ENCODE peak calls at places on chromosomes 3 and 15, in six cellular contexts. One of them, this sample, is unnamed.

GRCh38 chr15:85831415-85832113 is 36.8 kb upstream of the KLHL25 start:
- DNase-seq in IMR-90: peak; percentile 48
- DNase-seq in neuronal stem cell: peak; percentile 49
- DNase-seq in H9: peak; percentile 67
- DNase-seq in mesenchymal stem cell: peak; percentile 56
- DNase-seq in trophoblast cell: peak; percentile 55
- DNase-seq in this sample: peak; percentile 71

GRCh38 chr15:63539517-63539916 is 35.1 kb downstream of the USP3 start:
- DNase-seq in IMR-90: no peak
- DNase-seq in neuronal stem cell: no peak
- DNase-seq in H9: no peak
- DNase-seq in mesenchymal stem cell: no peak
- DNase-seq in trophoblast cell: no peak
- DNase-seq in this sample: no peak

GRCh38 chr15:100340721-100341661 is 784 bp downstream of the ADAMTS17 start:
- DNase-seq in IMR-90: no peak
- DNase-seq in neuronal stem cell: no peak
- DNase-seq in H9: no peak
- DNase-seq in mesenchymal stem cell: no peak
- DNase-seq in trophoblast cell: no peak
- DNase-seq in this sample: no peak

GRCh38 chr3:15098503-15099363 is at the start of gene RBSN:
- DNase-seq in IMR-90: peak; percentile 92
- DNase-seq in neuronal stem cell: peak; percentile 91
- DNase-seq in H9: peak; percentile 96
- DNase-seq in mesenchymal stem cell: peak; percentile 96
- DNase-seq in trophoblast cell: peak; percentile 98
- DNase-seq in this sample: peak; percentile 92

GRCh38 chr15:90873998-90874605 is 5.7 kb downstream of the FURIN start:
- DNase-seq in IMR-90: no peak
- DNase-seq in neuronal stem cell: no peak
- DNase-seq in H9: peak; percentile 62
- DNase-seq in mesenchymal stem cell: peak; percentile 33
- DNase-seq in trophoblast cell: no peak
- DNase-seq in this sample: peak; percentile 71

GRCh38 chr3:12268050-12268449 is 20.8 kb upstream of the PPARG start:
- DNase-seq in IMR-90: no peak
- DNase-seq in neuronal stem cell: no peak
- DNase-seq in H9: no peak
- DNase-seq in mesenchymal stem cell: peak; percentile 62
- DNase-seq in trophoblast cell: no peak
- DNase-seq in this sample: no peak

GRCh38 chr3:185807455-185808068 is 17.3 kb downstream of the IGF2BP2 start:
- DNase-seq in IMR-90: peak; percentile 94
- DNase-seq in neuronal stem cell: no peak
- DNase-seq in H9: peak; percentile 82
- DNase-seq in mesenchymal stem cell: peak; percentile 79
- DNase-seq in trophoblast cell: no peak
- DNase-seq in this sample: no peak

GRCh38 chr3:173747427-173747826 is 349.9 kb downstream of the NLGN1 start:
- DNase-seq in IMR-90: peak; percentile 34
- DNase-seq in neuronal stem cell: no peak
- DNase-seq in H9: no peak
- DNase-seq in mesenchymal stem cell: no peak
- DNase-seq in trophoblast cell: peak; percentile 63
- DNase-seq in this sample: no peak

GRCh38 chr15:68666120-68666811 is 87.5 kb downstream of the CORO2B start:
- DNase-seq in IMR-90: no peak
- DNase-seq in neuronal stem cell: no peak
- DNase-seq in H9: peak; percentile 56
- DNase-seq in mesenchymal stem cell: no peak
- DNase-seq in trophoblast cell: no peak
- DNase-seq in this sample: peak; percentile 55

GRCh38 chr15:62742409-62743171 is 300.0 kb upstream of the TPM1 start:
- DNase-seq in IMR-90: peak; percentile 90
- DNase-seq in neuronal stem cell: peak; percentile 67
- DNase-seq in H9: peak; percentile 53
- DNase-seq in mesenchymal stem cell: peak; percentile 89
- DNase-seq in trophoblast cell: peak; percentile 81
- DNase-seq in this sample: no peak

GRCh38 chr15:72178976-72179585 is 18.5 kb downstream of the GRAMD2A start:
- DNase-seq in IMR-90: no peak
- DNase-seq in neuronal stem cell: no peak
- DNase-seq in H9: peak; percentile 27
- DNase-seq in mesenchymal stem cell: no peak
- DNase-seq in trophoblast cell: peak; percentile 49
- DNase-seq in this sample: no peak

GRCh38 chr15:72182244-72182643 is 15.3 kb downstream of the GRAMD2A start:
- DNase-seq in IMR-90: no peak
- DNase-seq in neuronal stem cell: no peak
- DNase-seq in H9: no peak
- DNase-seq in mesenchymal stem cell: no peak
- DNase-seq in trophoblast cell: no peak
- DNase-seq in this sample: no peak

GRCh38 chr15:72182673-72183072 is 14.9 kb downstream of the GRAMD2A start:
- DNase-seq in IMR-90: no peak
- DNase-seq in neuronal stem cell: no peak
- DNase-seq in H9: no peak
- DNase-seq in mesenchymal stem cell: no peak
- DNase-seq in trophoblast cell: peak; percentile 93
- DNase-seq in this sample: no peak

GRCh38 chr15:72180771-72181324 is 16.7 kb downstream of the GRAMD2A start:
- DNase-seq in IMR-90: no peak
- DNase-seq in neuronal stem cell: no peak
- DNase-seq in H9: no peak
- DNase-seq in mesenchymal stem cell: no peak
- DNase-seq in trophoblast cell: no peak
- DNase-seq in this sample: no peak

GRCh38 chr15:72179950-72180581 is 17.5 kb downstream of the GRAMD2A start:
- DNase-seq in IMR-90: no peak
- DNase-seq in neuronal stem cell: no peak
- DNase-seq in H9: peak; percentile 60
- DNase-seq in mesenchymal stem cell: peak; percentile 59
- DNase-seq in trophoblast cell: no peak
- DNase-seq in this sample: no peak
- H4K91ac ChIP-seq in IMR-90: no peak overlapping the region
- H4K91ac ChIP-seq in neuronal stem cell: no peak overlapping the region
- H4K91ac ChIP-seq in H9: no peak overlapping the region
- H4K91ac ChIP-seq in mesenchymal stem cell: no peak overlapping the region
- H4K91ac ChIP-seq in trophoblast cell: peak overlapping the region; percentile 92
- H4K91ac ChIP-seq in this sample: no peak overlapping the region

GRCh38 chr3:188391597-188391996 is 237.6 kb downstream of the LPP start:
- DNase-seq in IMR-90: no peak
- DNase-seq in neuronal stem cell: no peak
- DNase-seq in H9: no peak
- DNase-seq in mesenchymal stem cell: no peak
- DNase-seq in trophoblast cell: no peak
- DNase-seq in this sample: no peak
- H3K14ac ChIP-seq in IMR-90: no peak overlapping the region
- H3K14ac ChIP-seq in neuronal stem cell: no peak overlapping the region
- H3K14ac ChIP-seq in H9: no peak overlapping the region
- H3K14ac ChIP-seq in mesenchymal stem cell: no peak overlapping the region
- H3K14ac ChIP-seq in trophoblast cell: no peak overlapping the region
- H3K14ac ChIP-seq in this sample: no peak overlapping the region

DNA sequence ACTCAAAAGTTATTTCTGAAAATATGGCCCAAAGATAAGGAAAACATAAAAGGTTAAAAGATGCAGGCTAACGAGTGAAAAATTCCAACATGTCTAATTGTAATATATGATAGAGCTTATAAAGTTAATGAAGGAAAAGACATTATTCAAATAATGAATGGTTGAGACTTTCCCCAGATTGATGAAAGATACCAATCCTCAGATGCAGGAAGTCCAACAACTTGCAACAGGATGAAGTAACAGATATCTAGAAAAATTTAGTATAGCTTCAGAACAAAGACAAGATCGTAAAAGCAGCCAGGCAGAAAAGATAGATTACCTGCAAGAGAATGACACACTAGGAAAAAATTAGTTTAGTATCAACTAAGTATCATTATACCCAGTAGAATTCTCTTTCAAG is 546.4 kb upstream of the PPP2R3A start:
- DNase-seq in IMR-90: no peak
- DNase-seq in neuronal stem cell: no peak
- DNase-seq in H9: no peak
- DNase-seq in mesenchymal stem cell: no peak
- DNase-seq in trophoblast cell: no peak
- DNase-seq in this sample: no peak
- H4K91ac ChIP-seq in IMR-90: no peak overlapping the region
- H4K91ac ChIP-seq in neuronal stem cell: no peak overlapping the region
- H4K91ac ChIP-seq in H9: no peak overlapping the region
- H4K91ac ChIP-seq in mesenchymal stem cell: no peak overlapping the region
- H4K91ac ChIP-seq in trophoblast cell: no peak overlapping the region
- H4K91ac ChIP-seq in this sample: no peak overlapping the region

GRCh38 chr3:170941551-170941950 is 33.1 kb upstream of the EIF5A2 start:
- DNase-seq in IMR-90: no peak
- DNase-seq in neuronal stem cell: no peak
- DNase-seq in H9: no peak
- DNase-seq in mesenchymal stem cell: no peak
- DNase-seq in trophoblast cell: no peak
- DNase-seq in this sample: no peak
- H3K14ac ChIP-seq in IMR-90: no peak overlapping the region
- H3K14ac ChIP-seq in neuronal stem cell: no peak overlapping the region
- H3K14ac ChIP-seq in H9: no peak overlapping the region
- H3K14ac ChIP-seq in mesenchymal stem cell: no peak overlapping the region
- H3K14ac ChIP-seq in trophoblast cell: no peak overlapping the region
- H3K14ac ChIP-seq in this sample: no peak overlapping the region

GRCh38 chr3:124374583-124374982 is 355.7 kb upstream of the UMPS start:
- DNase-seq in IMR-90: no peak
- DNase-seq in neuronal stem cell: no peak
- DNase-seq in H9: no peak
- DNase-seq in mesenchymal stem cell: no peak
- DNase-seq in trophoblast cell: no peak
- DNase-seq in this sample: no peak

GRCh38 chr3:124372784-124373183 is 357.5 kb upstream of the UMPS start:
- DNase-seq in IMR-90: no peak
- DNase-seq in neuronal stem cell: no peak
- DNase-seq in H9: peak; percentile 65
- DNase-seq in mesenchymal stem cell: no peak
- DNase-seq in trophoblast cell: no peak
- DNase-seq in this sample: no peak

GRCh38 chr3:124373524-124373923 is 356.7 kb upstream of the UMPS start:
- DNase-seq in IMR-90: no peak
- DNase-seq in neuronal stem cell: no peak
- DNase-seq in H9: no peak
- DNase-seq in mesenchymal stem cell: no peak
- DNase-seq in trophoblast cell: no peak
- DNase-seq in this sample: no peak
- H4K91ac ChIP-seq in IMR-90: no peak overlapping the region
- H4K91ac ChIP-seq in neuronal stem cell: no peak overlapping the region
- H4K91ac ChIP-seq in H9: no peak overlapping the region
- H4K91ac ChIP-seq in mesenchymal stem cell: no peak overlapping the region
- H4K91ac ChIP-seq in trophoblast cell: no peak overlapping the region
- H4K91ac ChIP-seq in this sample: peak overlapping the region; percentile 52

DNA sequence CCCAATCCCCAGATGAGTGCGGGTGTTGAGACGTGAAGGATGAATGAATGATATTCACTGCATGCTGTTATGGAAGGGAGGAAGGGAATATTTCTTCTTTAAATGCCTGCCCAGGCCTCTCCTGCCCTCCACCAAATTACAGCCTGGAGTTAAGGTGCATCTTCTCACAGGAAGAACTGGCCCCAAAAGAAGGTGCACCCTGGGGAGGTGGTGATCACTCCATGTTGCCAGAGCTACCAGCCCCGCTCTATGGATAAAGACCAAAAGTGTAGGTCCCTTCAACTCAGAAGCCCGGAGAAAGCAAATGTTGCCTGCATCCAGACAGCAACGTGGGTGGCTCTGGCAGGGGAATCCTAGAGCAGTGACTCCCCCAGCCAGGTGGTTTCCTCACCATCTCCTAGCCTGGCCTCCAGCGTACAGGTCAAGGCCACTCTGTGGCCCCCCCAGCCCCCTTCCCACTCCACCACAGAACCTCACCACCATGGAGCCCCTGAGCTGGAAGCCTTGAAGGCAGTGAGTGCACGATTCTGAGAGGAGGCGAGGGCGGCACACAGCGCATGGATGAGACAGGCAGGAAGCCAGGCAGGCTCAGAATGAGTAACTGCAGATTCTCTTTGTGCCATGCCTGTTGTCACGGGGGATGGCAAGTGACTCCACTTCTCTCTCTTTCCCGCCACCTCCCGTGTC is 3.5 kb upstream of the VIPR1 start:
- DNase-seq in IMR-90: no peak
- DNase-seq in neuronal stem cell: no peak
- DNase-seq in H9: peak; percentile 24
- DNase-seq in mesenchymal stem cell: no peak
- DNase-seq in trophoblast cell: no peak
- DNase-seq in this sample: no peak
- H3K14ac ChIP-seq in IMR-90: no peak overlapping the region
- H3K14ac ChIP-seq in neuronal stem cell: no peak overlapping the region
- H3K14ac ChIP-seq in H9: no peak overlapping the region
- H3K14ac ChIP-seq in mesenchymal stem cell: peak overlapping the region; percentile 11
- H3K14ac ChIP-seq in trophoblast cell: no peak overlapping the region
- H3K14ac ChIP-seq in this sample: no peak overlapping the region

GRCh38 chr3:38608961-38609360 is 40.5 kb downstream of the SCN5A start:
- DNase-seq in IMR-90: no peak
- DNase-seq in neuronal stem cell: no peak
- DNase-seq in H9: no peak
- DNase-seq in mesenchymal stem cell: no peak
- DNase-seq in trophoblast cell: no peak
- DNase-seq in this sample: no peak
- H4K91ac ChIP-seq in IMR-90: no peak overlapping the region
- H4K91ac ChIP-seq in neuronal stem cell: no peak overlapping the region
- H4K91ac ChIP-seq in H9: no peak overlapping the region
- H4K91ac ChIP-seq in mesenchymal stem cell: no peak overlapping the region
- H4K91ac ChIP-seq in trophoblast cell: no peak overlapping the region
- H4K91ac ChIP-seq in this sample: no peak overlapping the region

DNA sequence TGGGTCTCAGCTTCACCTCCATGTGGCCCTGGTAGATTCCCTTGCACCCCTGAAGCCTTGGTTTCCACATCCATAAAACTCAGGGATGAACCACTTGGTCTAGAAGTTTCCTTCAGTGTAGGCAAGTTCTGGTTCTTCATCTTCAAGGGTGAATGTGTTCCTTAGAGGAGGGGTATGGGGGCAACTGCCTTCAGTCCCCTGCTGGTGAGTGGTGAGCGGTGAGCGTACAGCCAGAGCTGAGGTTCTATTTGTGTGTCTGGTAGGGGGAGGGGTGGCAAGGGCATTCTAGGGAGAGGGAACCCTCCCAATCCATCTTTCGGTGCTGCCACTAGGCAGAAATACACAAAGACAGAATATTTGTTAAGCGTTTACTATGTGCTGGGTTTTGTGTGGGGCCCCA is 137.4 kb downstream of the FBLN2 start:
- DNase-seq in IMR-90: no peak
- DNase-seq in neuronal stem cell: no peak
- DNase-seq in H9: no peak
- DNase-seq in mesenchymal stem cell: no peak
- DNase-seq in trophoblast cell: no peak
- DNase-seq in this sample: no peak
- H3K14ac ChIP-seq in IMR-90: no peak overlapping the region
- H3K14ac ChIP-seq in neuronal stem cell: no peak overlapping the region
- H3K14ac ChIP-seq in H9: no peak overlapping the region
- H3K14ac ChIP-seq in mesenchymal stem cell: no peak overlapping the region
- H3K14ac ChIP-seq in trophoblast cell: no peak overlapping the region
- H3K14ac ChIP-seq in this sample: no peak overlapping the region

GRCh38 chr15:65747265-65747664 is 44.8 kb downstream of the DENND4A start:
- DNase-seq in IMR-90: no peak
- DNase-seq in neuronal stem cell: no peak
- DNase-seq in H9: no peak
- DNase-seq in mesenchymal stem cell: no peak
- DNase-seq in trophoblast cell: no peak
- DNase-seq in this sample: no peak

GRCh38 chr15:65757256-65757655 is 34.8 kb downstream of the DENND4A start:
- DNase-seq in IMR-90: no peak
- DNase-seq in neuronal stem cell: no peak
- DNase-seq in H9: no peak
- DNase-seq in mesenchymal stem cell: no peak
- DNase-seq in trophoblast cell: no peak
- DNase-seq in this sample: no peak

GRCh38 chr15:65751431-65751830 is 40.7 kb downstream of the DENND4A start:
- DNase-seq in IMR-90: no peak
- DNase-seq in neuronal stem cell: no peak
- DNase-seq in H9: no peak
- DNase-seq in mesenchymal stem cell: no peak
- DNase-seq in trophoblast cell: no peak
- DNase-seq in this sample: no peak

GRCh38 chr15:65752151-65752700 is 39.9 kb downstream of the DENND4A start:
- DNase-seq in IMR-90: peak; percentile 63
- DNase-seq in neuronal stem cell: no peak
- DNase-seq in H9: no peak
- DNase-seq in mesenchymal stem cell: no peak
- DNase-seq in trophoblast cell: no peak
- DNase-seq in this sample: no peak
- H4K91ac ChIP-seq in IMR-90: no peak overlapping the region
- H4K91ac ChIP-seq in neuronal stem cell: no peak overlapping the region
- H4K91ac ChIP-seq in H9: no peak overlapping the region
- H4K91ac ChIP-seq in mesenchymal stem cell: no peak overlapping the region
- H4K91ac ChIP-seq in trophoblast cell: no peak overlapping the region
- H4K91ac ChIP-seq in this sample: no peak overlapping the region